ENCODE peak calls at places on chromosomes 3 and 15, in five cellular contexts. P is body of pancreas, M is testis, N is psoas muscle, K is right cardiac atrium. Q is an unnamed sample. For H3K27me3 and H3K4me1, the result is how much of the 10 kb centered on the place peaks cover.

GRCh38 chr3:11238057-11238456 is 34.1 kb upstream of the ATG7 start:
- DNase-seq in P (no peak), M (no peak), N (no peak), K (no peak), Q (no peak)

GRCh38 chr3:179452872-179453271 is 1.6 kb upstream of the GNB4 start:
- DNase-seq in P (no peak), M (no peak), N (no peak), K (no peak), Q (no peak)

GRCh38 chr3:186107148-186108105 is 1.5 kb downstream of the ETV5 start:
- DNase-seq in P (peak), M (peak), N (peak), K (peak), Q (peak)

GRCh38 chr3:61966200-61966599 is 404.8 kb downstream of the PTPRG start:
- DNase-seq in P (no peak), M (no peak), N (no peak), K (no peak), Q (no peak)

GRCh38 chr3:65938147-65938546 is 100.6 kb downstream of the MAGI1 start:
- DNase-seq in P (no peak), M (no peak), N (no peak), K (no peak), Q (no peak)

GRCh38 chr3:78878011-78878410 is 889.8 kb downstream of the ROBO1 start:
- DNase-seq in P (no peak), M (no peak), N (no peak), K (no peak), Q (no peak)

GRCh38 chr3:43866529-43867353 is 176.0 kb downstream of the ABHD5 start:
- DNase-seq in P (no peak), M (no peak), N (no peak), K (no peak), Q (no peak)

GRCh38 chr3:29453278-29453961 is 172.5 kb downstream of the RBMS3 start:
- DNase-seq in P (peak), M (no peak), N (peak), K (peak), Q (no peak)

GRCh38 chr3:61924065-61924740 is 362.8 kb downstream of the PTPRG start:
- DNase-seq in P (no peak), M (no peak), N (peak), K (peak), Q (no peak)

GRCh38 chr3:70771426-70772147 is 459.1 kb upstream of the MDFIC2 start:
- DNase-seq in P (no peak), M (no peak), N (no peak), K (no peak), Q (no peak)

GRCh38 chr3:13544293-13544831 is 4.6 kb upstream of the FBLN2 start:
- DNase-seq in P (no peak), M (no peak), N (peak), K (no peak), Q (peak)

GRCh38 chr3:68988740-68989139 is 24.7 kb downstream of the EOGT start:
- DNase-seq in P (no peak), M (no peak), N (no peak), K (no peak), Q (no peak)

GRCh38 chr3:46369675-46370132 is 1.0 kb upstream of the CCR5 start:
- DNase-seq in P (no peak), M (no peak), N (no peak), K (no peak), Q (no peak)

GRCh38 chr15:63389902-63390301 is 8.3 kb upstream of the CA12 start:
- DNase-seq in P (peak), M (no peak), N (peak), K (no peak), Q (no peak)

GRCh38 chr3:196111939-196112386 is 30.1 kb upstream of the TFRC start:
- DNase-seq in P (no peak), M (no peak), N (no peak), K (no peak), Q (peak)

GRCh38 chr3:169241928-169242751 is 421.4 kb downstream of the MECOM start:
- DNase-seq in P (peak), M (peak), N (no peak), K (peak), Q (no peak)

GRCh38 chr3:15942462-15942861 is 144.7 kb upstream of the ANKRD28 start:
- DNase-seq in P (no peak), M (no peak), N (no peak), K (no peak), Q (no peak)

GRCh38 chr15:42971830-42972229 is 51.3 kb upstream of the TTBK2 start:
- DNase-seq in P (no peak), M (no peak), N (no peak), K (no peak), Q (no peak)

GRCh38 chr3:63976166-63976861 is 47.0 kb downstream of the PSMD6 start:
- DNase-seq in P (no peak), M (no peak), N (no peak), K (no peak), Q (no peak)

GRCh38 chr3:150408232-150409124 is at the start of gene TSC22D2:
- DNase-seq in P (peak), M (peak), N (peak), K (peak), Q (peak)

GRCh38 chr15:84572231-84572630 is 28.6 kb upstream of the ZSCAN2 start:
- DNase-seq in P (no peak), M (no peak), N (no peak), K (no peak), Q (no peak)

GRCh38 chr3:60269377-60269776 is 981.9 kb downstream of the FHIT start:
- DNase-seq in P (no peak), M (no peak), N (no peak), K (no peak), Q (no peak)

GRCh38 chr3:172249039-172249438 is 199.2 kb downstream of the GHSR start:
- DNase-seq in P (no peak), M (no peak), N (no peak), K (no peak), Q (no peak)

GRCh38 chr15:77838061-77838460 is 205.3 kb upstream of the LINGO1 start:
- DNase-seq in P (no peak), M (no peak), N (no peak), K (no peak), Q (no peak)

GRCh38 chr3:31291818-31292217 is 240.9 kb upstream of the STT3B start:
- DNase-seq in P (no peak), M (no peak), N (no peak), K (no peak), Q (no peak)

GRCh38 chr3:175571096-175571495 is 712.0 kb downstream of the NAALADL2 start:
- DNase-seq in P (no peak), M (no peak), N (no peak), K (no peak), Q (no peak)

GRCh38 chr15:101131489-101132389 is 120.1 kb downstream of the CHSY1 start:
- DNase-seq in P (no peak), M (no peak), N (no peak), K (peak), Q (no peak)

GRCh38 chr3:39038165-39038564 is 13.6 kb downstream of the SCN11A start:
- DNase-seq in P (no peak), M (no peak), N (no peak), K (no peak), Q (no peak)

GRCh38 chr3:126954141-126954845 is 28.6 kb upstream of the PLXNA1 start:
- DNase-seq in P (no peak), M (no peak), N (no peak), K (no peak), Q (no peak)

GRCh38 chr3:64815195-64815627 is 127.4 kb upstream of the ADAMTS9 start:
- DNase-seq in P (no peak), M (no peak), N (no peak), K (no peak), Q (no peak)

GRCh38 chr3:122258757-122259371 is 66.2 kb upstream of the CSTA start:
- DNase-seq in P (peak), M (peak), N (peak), K (peak), Q (no peak)

GRCh38 chr3:40456940-40457823 is at the start of gene RPL14:
- DNase-seq in P (peak), M (peak), N (peak), K (peak), Q (peak)

GRCh38 chr15:95559875-95560394 is 770.6 kb upstream of the NR2F2 start:
- DNase-seq in P (no peak), M (no peak), N (no peak), K (no peak), Q (no peak)

GRCh38 chr15:96102631-96103030 is 227.9 kb upstream of the NR2F2 start:
- DNase-seq in P (no peak), M (no peak), N (no peak), K (no peak), Q (no peak)

GRCh38 chr3:126537730-126538281 is 13.9 kb downstream of the CHST13 start:
- DNase-seq in P (no peak), M (no peak), N (no peak), K (no peak), Q (no peak)

GRCh38 chr3:22908974-22909507 is 294.1 kb upstream of the UBE2E2 start:
- DNase-seq in P (no peak), M (no peak), N (no peak), K (no peak), Q (no peak)

GRCh38 chr3:114178770-114179368 is at the start of gene DRD3:
- DNase-seq in P (no peak), M (peak), N (no peak), K (no peak), Q (no peak)

GRCh38 chr3:184688251-184688851 is 23.5 kb downstream of the MAGEF1 start:
- DNase-seq in P (no peak), M (no peak), N (no peak), K (peak), Q (no peak)

GRCh38 chr15:74422723-74423442 is 10.9 kb downstream of the SEMA7A start:
- DNase-seq in P (no peak), M (peak), N (no peak), K (peak), Q (no peak)

GRCh38 chr15:69978603-69979002 is 119.1 kb downstream of the TLE3 start:
- DNase-seq in P (no peak), M (no peak), N (no peak), K (no peak), Q (no peak)
- H3K27me3 ChIP-seq in P (under half), M (under half), N (under half), K (under half), Q (under half)

DNA sequence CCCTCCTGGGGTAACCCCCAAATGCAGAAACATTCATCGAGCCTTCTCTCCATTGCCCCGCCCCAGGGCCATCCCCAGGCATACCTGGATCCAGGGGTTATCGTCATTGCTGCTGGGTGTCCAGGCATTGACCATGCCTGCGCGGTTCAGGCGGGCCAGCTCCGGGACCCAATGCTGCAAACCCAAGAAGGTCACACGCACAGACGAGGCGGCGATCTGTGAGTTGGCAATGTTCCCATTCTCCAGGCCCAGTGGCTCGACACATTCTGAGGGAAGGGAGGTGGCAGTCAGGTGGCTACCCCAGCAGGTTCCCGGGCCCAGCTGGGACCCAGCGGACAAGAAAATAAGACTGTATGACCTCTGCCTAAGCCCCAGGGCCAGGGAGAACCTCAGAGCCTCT is 6.1 kb downstream of the MFGE8 start:
- DNase-seq in P (no peak), M (no peak), N (no peak), K (no peak), Q (no peak)
- H3K4me1 ChIP-seq in P (under half), M (under half), N (half or more), K (under half), Q (under half)

GRCh38 chr3:193901007-193901406 is 234.9 kb upstream of the HES1 start:
- DNase-seq in P (no peak), M (no peak), N (no peak), K (no peak), Q (no peak)
- H3K27me3 ChIP-seq in P (under half), M (under half), N (under half), K (under half), Q (under half)

DNA sequence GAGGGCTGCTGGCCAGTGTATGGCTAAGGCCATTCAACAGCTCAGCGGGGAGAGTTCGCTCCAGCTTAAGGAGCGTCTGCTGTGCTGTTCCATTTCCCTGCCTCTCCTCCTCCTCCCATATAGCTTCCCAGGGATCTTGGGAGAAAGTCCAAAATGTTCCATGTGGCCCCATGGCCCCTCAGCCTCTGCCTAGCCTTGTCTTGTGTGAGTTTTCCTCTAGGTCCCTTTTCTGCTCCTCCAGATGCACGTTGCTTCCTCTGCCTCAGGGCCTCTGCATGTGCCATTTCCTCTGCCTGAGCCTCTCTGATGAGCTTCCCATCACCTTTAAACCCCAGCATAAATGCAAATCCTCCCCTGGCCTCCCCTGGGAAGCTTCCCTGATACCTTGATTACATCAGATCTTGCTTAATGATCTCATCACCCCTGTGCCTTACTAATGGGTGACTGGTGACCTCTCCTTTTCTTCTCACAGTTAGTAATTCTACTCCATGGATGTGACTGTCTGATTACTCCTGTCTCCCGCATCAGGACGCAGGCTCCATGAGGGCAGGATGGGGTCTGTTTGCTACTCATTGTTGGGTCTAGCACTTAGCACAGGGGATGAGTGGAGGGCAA is 24.0 kb downstream of the ITGA11 start:
- DNase-seq in P (no peak), M (no peak), N (no peak), K (no peak), Q (no peak)
- H3K4me1 ChIP-seq in P (under half), M (under half), N (under half), K (under half), Q (under half)